ENCODE peak calls at places on chromosomes 1 and 21, in eight cellular contexts. One of them, this sample, is unnamed.

GRCh38 chr1:205936846-205937707 is 6.2 kb downstream of the SLC26A9 start:
- DNase-seq in fibroblast of lung: peak
- DNase-seq in CD8-positive, alpha-beta T cell: no peak
- DNase-seq in Panc1: no peak
- DNase-seq in dorsolateral prefrontal cortex: no peak
- DNase-seq in transverse colon: no peak
- DNase-seq in lung: no peak
- DNase-seq in AG04450: no peak
- DNase-seq in this sample: peak

GRCh38 chr1:37764888-37765441 is at the start of gene EPHA10:
- DNase-seq in transverse colon: no peak
- DNase-seq in fibroblast of lung: no peak
- DNase-seq in Panc1: no peak
- DNase-seq in lung: no peak
- DNase-seq in CD8-positive, alpha-beta T cell: no peak
- DNase-seq in AG04450: no peak
- DNase-seq in dorsolateral prefrontal cortex: peak
- DNase-seq in this sample: no peak

GRCh38 chr1:179706339-179706941 is 36.7 kb upstream of the FAM163A start:
- DNase-seq in transverse colon: peak
- DNase-seq in dorsolateral prefrontal cortex: peak
- DNase-seq in CD8-positive, alpha-beta T cell: peak
- DNase-seq in lung: peak
- DNase-seq in fibroblast of lung: peak
- DNase-seq in Panc1: no peak
- DNase-seq in AG04450: peak
- DNase-seq in this sample: peak

GRCh38 chr1:109579044-109579443 is 30.6 kb downstream of the GNAI3 start:
- DNase-seq in transverse colon: no peak
- DNase-seq in lung: no peak
- DNase-seq in Panc1: no peak
- DNase-seq in fibroblast of lung: peak
- DNase-seq in CD8-positive, alpha-beta T cell: no peak
- DNase-seq in dorsolateral prefrontal cortex: no peak
- DNase-seq in AG04450: no peak
- DNase-seq in this sample: no peak

GRCh38 chr1:54804471-54805132 is 3.5 kb upstream of the TTC22 start:
- DNase-seq in fibroblast of lung: no peak
- DNase-seq in lung: no peak
- DNase-seq in dorsolateral prefrontal cortex: no peak
- DNase-seq in AG04450: no peak
- DNase-seq in Panc1: no peak
- DNase-seq in transverse colon: peak
- DNase-seq in CD8-positive, alpha-beta T cell: no peak
- DNase-seq in this sample: no peak

GRCh38 chr1:94146273-94146672 is 25.3 kb upstream of the ABCA4 start:
- DNase-seq in lung: no peak
- DNase-seq in fibroblast of lung: no peak
- DNase-seq in dorsolateral prefrontal cortex: no peak
- DNase-seq in Panc1: no peak
- DNase-seq in CD8-positive, alpha-beta T cell: no peak
- DNase-seq in transverse colon: no peak
- DNase-seq in AG04450: no peak
- DNase-seq in this sample: no peak

GRCh38 chr1:150383629-150384318 is 19.8 kb downstream of the RPRD2 start:
- DNase-seq in fibroblast of lung: no peak
- DNase-seq in CD8-positive, alpha-beta T cell: no peak
- DNase-seq in dorsolateral prefrontal cortex: no peak
- DNase-seq in lung: no peak
- DNase-seq in AG04450: no peak
- DNase-seq in Panc1: no peak
- DNase-seq in transverse colon: no peak
- DNase-seq in this sample: no peak

GRCh38 chr1:110177775-110178174 is 27.5 kb downstream of the SLC6A17 start:
- DNase-seq in Panc1: no peak
- DNase-seq in fibroblast of lung: no peak
- DNase-seq in CD8-positive, alpha-beta T cell: no peak
- DNase-seq in lung: no peak
- DNase-seq in transverse colon: no peak
- DNase-seq in dorsolateral prefrontal cortex: no peak
- DNase-seq in AG04450: no peak
- DNase-seq in this sample: no peak

GRCh38 chr1:30906631-30907389 is 1.7 kb downstream of the SDC3 start:
- DNase-seq in transverse colon: no peak
- DNase-seq in AG04450: no peak
- DNase-seq in lung: no peak
- DNase-seq in fibroblast of lung: no peak
- DNase-seq in dorsolateral prefrontal cortex: peak
- DNase-seq in CD8-positive, alpha-beta T cell: no peak
- DNase-seq in Panc1: no peak
- DNase-seq in this sample: no peak

GRCh38 chr1:91997607-91998195 is 32.1 kb upstream of the EPHX4 start:
- DNase-seq in Panc1: peak
- DNase-seq in lung: no peak
- DNase-seq in transverse colon: peak
- DNase-seq in fibroblast of lung: peak
- DNase-seq in AG04450: peak
- DNase-seq in CD8-positive, alpha-beta T cell: peak
- DNase-seq in dorsolateral prefrontal cortex: no peak
- DNase-seq in this sample: peak

GRCh38 chr1:87084247-87084836 is 169.9 kb downstream of the HS2ST1 start:
- DNase-seq in fibroblast of lung: peak
- DNase-seq in transverse colon: no peak
- DNase-seq in lung: no peak
- DNase-seq in AG04450: no peak
- DNase-seq in Panc1: no peak
- DNase-seq in CD8-positive, alpha-beta T cell: no peak
- DNase-seq in dorsolateral prefrontal cortex: no peak
- DNase-seq in this sample: peak

GRCh38 chr1:54499097-54500029 is 48.7 kb upstream of the ACOT11 start:
- DNase-seq in AG04450: no peak
- DNase-seq in CD8-positive, alpha-beta T cell: no peak
- DNase-seq in transverse colon: peak
- DNase-seq in lung: no peak
- DNase-seq in dorsolateral prefrontal cortex: peak
- DNase-seq in Panc1: no peak
- DNase-seq in fibroblast of lung: peak
- DNase-seq in this sample: peak

GRCh38 chr1:243459059-243459458 is 203.2 kb downstream of the SDCCAG8 start:
- DNase-seq in dorsolateral prefrontal cortex: no peak
- DNase-seq in fibroblast of lung: no peak
- DNase-seq in Panc1: no peak
- DNase-seq in AG04450: no peak
- DNase-seq in lung: no peak
- DNase-seq in CD8-positive, alpha-beta T cell: no peak
- DNase-seq in transverse colon: no peak
- DNase-seq in this sample: no peak

GRCh38 chr1:36889846-36890245 is 144.5 kb downstream of the GRIK3 start:
- DNase-seq in fibroblast of lung: no peak
- DNase-seq in lung: peak
- DNase-seq in transverse colon: no peak
- DNase-seq in AG04450: no peak
- DNase-seq in Panc1: no peak
- DNase-seq in dorsolateral prefrontal cortex: peak
- DNase-seq in CD8-positive, alpha-beta T cell: no peak
- DNase-seq in this sample: no peak

GRCh38 chr1:162708286-162708685 is 76.0 kb downstream of the DDR2 start:
- DNase-seq in CD8-positive, alpha-beta T cell: no peak
- DNase-seq in dorsolateral prefrontal cortex: no peak
- DNase-seq in fibroblast of lung: no peak
- DNase-seq in lung: no peak
- DNase-seq in transverse colon: no peak
- DNase-seq in AG04450: no peak
- DNase-seq in Panc1: no peak
- DNase-seq in this sample: no peak

GRCh38 chr1:180530501-180530900 is 28.1 kb upstream of the ACBD6 start:
- DNase-seq in Panc1: no peak
- DNase-seq in transverse colon: peak
- DNase-seq in fibroblast of lung: peak
- DNase-seq in AG04450: peak
- DNase-seq in lung: peak
- DNase-seq in CD8-positive, alpha-beta T cell: no peak
- DNase-seq in dorsolateral prefrontal cortex: no peak
- DNase-seq in this sample: peak

GRCh38 chr1:33576821-33577599 is 104.6 kb downstream of the ZSCAN20 start:
- DNase-seq in Panc1: no peak
- DNase-seq in CD8-positive, alpha-beta T cell: no peak
- DNase-seq in transverse colon: no peak
- DNase-seq in dorsolateral prefrontal cortex: no peak
- DNase-seq in AG04450: no peak
- DNase-seq in lung: no peak
- DNase-seq in fibroblast of lung: no peak
- DNase-seq in this sample: no peak

GRCh38 chr1:64543831-64544230 is 73.9 kb downstream of the CACHD1 start:
- DNase-seq in AG04450: no peak
- DNase-seq in lung: no peak
- DNase-seq in Panc1: no peak
- DNase-seq in dorsolateral prefrontal cortex: no peak
- DNase-seq in CD8-positive, alpha-beta T cell: no peak
- DNase-seq in fibroblast of lung: peak
- DNase-seq in transverse colon: no peak
- DNase-seq in this sample: no peak

GRCh38 chr1:150551049-150551783 is 2.0 kb downstream of the ADAMTSL4 start:
- DNase-seq in Panc1: no peak
- DNase-seq in fibroblast of lung: no peak
- DNase-seq in AG04450: no peak
- DNase-seq in CD8-positive, alpha-beta T cell: no peak
- DNase-seq in dorsolateral prefrontal cortex: no peak
- DNase-seq in lung: no peak
- DNase-seq in transverse colon: peak
- DNase-seq in this sample: no peak

GRCh38 chr21:31781737-31782136 is 49.8 kb upstream of the SCAF4 start:
- DNase-seq in transverse colon: no peak
- DNase-seq in lung: peak
- DNase-seq in AG04450: no peak
- DNase-seq in dorsolateral prefrontal cortex: no peak
- DNase-seq in fibroblast of lung: peak
- DNase-seq in CD8-positive, alpha-beta T cell: no peak
- DNase-seq in Panc1: no peak
- DNase-seq in this sample: peak

DNA sequence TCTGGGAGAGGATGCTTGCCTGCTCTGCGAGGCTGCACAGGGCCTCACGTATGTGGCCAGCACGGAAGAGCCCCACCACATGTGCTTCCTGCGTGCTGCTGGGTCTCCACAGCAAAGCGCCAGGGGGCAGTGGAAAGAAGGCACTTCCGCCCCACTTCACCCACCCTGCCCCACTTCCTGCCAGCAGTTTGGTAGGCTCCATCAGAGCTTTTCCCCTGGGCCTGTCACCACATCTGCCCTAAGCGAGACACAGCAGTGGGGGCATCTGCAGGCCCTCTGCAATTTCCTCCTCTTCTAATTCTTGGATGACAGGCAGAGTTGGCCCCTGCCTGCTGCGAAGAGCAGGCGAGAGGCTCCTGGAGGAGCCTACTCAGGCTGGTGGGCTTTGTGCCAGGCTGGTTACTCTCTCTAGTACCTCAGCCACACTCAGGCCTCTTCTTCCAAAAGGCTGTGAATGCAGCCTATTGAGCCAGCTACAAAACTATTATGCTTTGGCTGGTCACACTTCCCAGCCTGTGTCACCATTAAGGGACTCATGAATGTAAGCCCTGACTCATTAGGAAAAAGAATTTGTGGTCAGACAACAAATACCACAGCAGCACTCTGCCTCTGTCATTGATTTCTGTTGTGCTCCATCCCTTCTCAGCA is 25.0 kb downstream of the CD244 start:
- DNase-seq in fibroblast of lung: peak
- DNase-seq in lung: no peak
- DNase-seq in transverse colon: peak
- DNase-seq in Panc1: no peak
- DNase-seq in dorsolateral prefrontal cortex: no peak
- DNase-seq in CD8-positive, alpha-beta T cell: peak
- DNase-seq in AG04450: no peak
- DNase-seq in this sample: peak
- TF ChIP-seq CTCF in fibroblast of lung: no peak
- TF ChIP-seq CTCF in lung: no peak
- TF ChIP-seq CTCF in transverse colon: no peak
- TF ChIP-seq CTCF in Panc1: no peak
- TF ChIP-seq CTCF in dorsolateral prefrontal cortex: no peak
- TF ChIP-seq CTCF in CD8-positive, alpha-beta T cell: peak
- TF ChIP-seq CTCF in AG04450: no peak
- TF ChIP-seq CTCF in this sample: no peak

GRCh38 chr1:117143172-117143571 is 21.6 kb upstream of the TRIM45 start:
- DNase-seq in lung: no peak
- DNase-seq in fibroblast of lung: peak
- DNase-seq in dorsolateral prefrontal cortex: no peak
- DNase-seq in AG04450: no peak
- DNase-seq in Panc1: no peak
- DNase-seq in CD8-positive, alpha-beta T cell: no peak
- DNase-seq in transverse colon: no peak
- DNase-seq in this sample: no peak
- H3K4me3 ChIP-seq in lung: no peak
- H3K4me3 ChIP-seq in fibroblast of lung: no peak
- H3K4me3 ChIP-seq in dorsolateral prefrontal cortex: no peak
- H3K4me3 ChIP-seq in AG04450: no peak
- H3K4me3 ChIP-seq in Panc1: no peak
- H3K4me3 ChIP-seq in CD8-positive, alpha-beta T cell: no peak
- H3K4me3 ChIP-seq in transverse colon: no peak
- H3K4me3 ChIP-seq in this sample: no peak

GRCh38 chr1:61842863-61843514 is 100.7 kb downstream of the PATJ start:
- DNase-seq in AG04450: no peak
- DNase-seq in fibroblast of lung: no peak
- DNase-seq in CD8-positive, alpha-beta T cell: no peak
- DNase-seq in dorsolateral prefrontal cortex: no peak
- DNase-seq in lung: no peak
- DNase-seq in Panc1: no peak
- DNase-seq in transverse colon: no peak
- DNase-seq in this sample: peak
- TF ChIP-seq CTCF in AG04450: peak
- TF ChIP-seq CTCF in fibroblast of lung: peak
- TF ChIP-seq CTCF in CD8-positive, alpha-beta T cell: no peak
- TF ChIP-seq CTCF in dorsolateral prefrontal cortex: no peak
- TF ChIP-seq CTCF in lung: no peak
- TF ChIP-seq CTCF in Panc1: peak
- TF ChIP-seq CTCF in transverse colon: no peak
- TF ChIP-seq CTCF in this sample: peak

GRCh38 chr1:61975621-61976020 is 219.0 kb upstream of the L1TD1 start:
- DNase-seq in fibroblast of lung: no peak
- DNase-seq in dorsolateral prefrontal cortex: no peak
- DNase-seq in AG04450: no peak
- DNase-seq in Panc1: no peak
- DNase-seq in lung: no peak
- DNase-seq in transverse colon: no peak
- DNase-seq in CD8-positive, alpha-beta T cell: no peak
- DNase-seq in this sample: no peak
- H3K4me3 ChIP-seq in fibroblast of lung: no peak
- H3K4me3 ChIP-seq in dorsolateral prefrontal cortex: no peak
- H3K4me3 ChIP-seq in AG04450: no peak
- H3K4me3 ChIP-seq in Panc1: no peak
- H3K4me3 ChIP-seq in lung: no peak
- H3K4me3 ChIP-seq in transverse colon: no peak
- H3K4me3 ChIP-seq in CD8-positive, alpha-beta T cell: no peak
- H3K4me3 ChIP-seq in this sample: no peak